ENCODE peak calls at places on chromosomes 6 and 20, in ten cellular contexts. One of them, this sample, is unnamed.

GRCh38 chr6:20755631-20756030 is 221.4 kb downstream of the CDKAL1 start:
- DNase-seq in body of pancreas: no peak
- DNase-seq in ovary: no peak
- DNase-seq in A172: no peak
- DNase-seq in progenitor cell of endocrine pancreas: no peak
- DNase-seq in CD8-positive, alpha-beta T cell: no peak
- DNase-seq in pons: no peak
- DNase-seq in T1000: no peak
- DNase-seq in adipocyte: peak; percentile 25
- DNase-seq in EH: peak; percentile 53
- DNase-seq in this sample: peak; percentile 45

GRCh38 chr6:30568245-30568644 is 3.0 kb upstream of the ABCF1 start:
- DNase-seq in body of pancreas: no peak
- DNase-seq in ovary: no peak
- DNase-seq in A172: no peak
- DNase-seq in progenitor cell of endocrine pancreas: no peak
- DNase-seq in CD8-positive, alpha-beta T cell: no peak
- DNase-seq in pons: no peak
- DNase-seq in T1000: no peak
- DNase-seq in adipocyte: no peak
- DNase-seq in EH: no peak
- DNase-seq in this sample: no peak

GRCh38 chr20:33825340-33826269 is 14.5 kb downstream of the CHMP4B start:
- DNase-seq in body of pancreas: no peak
- DNase-seq in ovary: no peak
- DNase-seq in A172: no peak
- DNase-seq in progenitor cell of endocrine pancreas: no peak
- DNase-seq in CD8-positive, alpha-beta T cell: no peak
- DNase-seq in pons: no peak
- DNase-seq in T1000: no peak
- DNase-seq in adipocyte: no peak
- DNase-seq in EH: no peak
- DNase-seq in this sample: no peak

GRCh38 chr20:53176133-53176532 is 204.0 kb downstream of the TSHZ2 start:
- DNase-seq in body of pancreas: no peak
- DNase-seq in ovary: no peak
- DNase-seq in A172: no peak
- DNase-seq in progenitor cell of endocrine pancreas: no peak
- DNase-seq in CD8-positive, alpha-beta T cell: no peak
- DNase-seq in pons: no peak
- DNase-seq in T1000: no peak
- DNase-seq in adipocyte: no peak
- DNase-seq in EH: no peak
- DNase-seq in this sample: no peak

GRCh38 chr6:105932440-105932839 is 153.7 kb upstream of the PRDM1 start:
- DNase-seq in body of pancreas: no peak
- DNase-seq in ovary: no peak
- DNase-seq in A172: no peak
- DNase-seq in progenitor cell of endocrine pancreas: no peak
- DNase-seq in CD8-positive, alpha-beta T cell: no peak
- DNase-seq in pons: no peak
- DNase-seq in T1000: no peak
- DNase-seq in adipocyte: no peak
- DNase-seq in EH: peak; percentile 46
- DNase-seq in this sample: no peak

GRCh38 chr20:34874094-34874654 is 1.5 kb upstream of the GGT7 start:
- DNase-seq in body of pancreas: peak; percentile 87
- DNase-seq in ovary: peak; percentile 73
- DNase-seq in A172: peak; percentile 82
- DNase-seq in progenitor cell of endocrine pancreas: peak; percentile 59
- DNase-seq in CD8-positive, alpha-beta T cell: peak; percentile 12
- DNase-seq in pons: peak; percentile 94
- DNase-seq in T1000: peak; percentile 79
- DNase-seq in adipocyte: peak; percentile 96
- DNase-seq in EH: peak; percentile 89
- DNase-seq in this sample: peak; percentile 90

GRCh38 chr6:37809144-37809543 is 10.4 kb upstream of the ZFAND3 start:
- DNase-seq in body of pancreas: no peak
- DNase-seq in ovary: peak; percentile 63
- DNase-seq in A172: no peak
- DNase-seq in progenitor cell of endocrine pancreas: no peak
- DNase-seq in CD8-positive, alpha-beta T cell: no peak
- DNase-seq in pons: no peak
- DNase-seq in T1000: no peak
- DNase-seq in adipocyte: no peak
- DNase-seq in EH: no peak
- DNase-seq in this sample: peak; percentile 79

GRCh38 chr6:28446818-28447511 is 3.7 kb upstream of the ZSCAN23 start:
- DNase-seq in body of pancreas: no peak
- DNase-seq in ovary: no peak
- DNase-seq in A172: no peak
- DNase-seq in progenitor cell of endocrine pancreas: peak; percentile 15
- DNase-seq in CD8-positive, alpha-beta T cell: no peak
- DNase-seq in pons: no peak
- DNase-seq in T1000: no peak
- DNase-seq in adipocyte: peak; percentile 38
- DNase-seq in EH: peak; percentile 19
- DNase-seq in this sample: peak; percentile 21

This sample was measured in myocyte.